ENCODE peak calls at places on chromosomes 4 and X, in six cellular contexts. L, Z, G, P, U and J are unnamed samples. For H3K27me3, the result is how much of the 10 kb centered on the place peaks cover.

GRCh38 chrX:121307441-121307840 is 260.0 kb downstream of the GLUD2 start:
- DNase-seq in P (no peak), U (no peak), Z (peak), L (no peak), G (peak), J (no peak)

GRCh38 chr4:156294577-156294976 is 340.9 kb upstream of the CTSO start:
- DNase-seq in U (peak), L (no peak), G (peak), Z (peak), P (no peak), J (no peak)

GRCh38 chr4:41134581-41134980 is 79.8 kb downstream of the APBB2 start:
- DNase-seq in P (no peak), Z (peak), U (no peak), L (no peak), G (no peak), J (no peak)

GRCh38 chrX:57900961-57901360 is 9.3 kb downstream of the ZXDA start:
- DNase-seq in L (no peak), U (no peak), P (no peak), G (peak), Z (peak), J (no peak)

GRCh38 chr4:183722738-183723560 is 63.9 kb downstream of the TRAPPC11 start:
- DNase-seq in U (peak), Z (peak), L (peak), P (peak), G (peak), J (peak)

GRCh38 chrX:120000490-120001246 is 57.1 kb upstream of the NKAP start:
- DNase-seq in U (peak), Z (peak), L (no peak), P (no peak), G (peak), J (no peak)

GRCh38 chr4:186097386-186097785 is 7.1 kb upstream of the FAM149A start:
- DNase-seq in Z (no peak), U (no peak), L (no peak), P (no peak), G (no peak), J (no peak)

GRCh38 chr4:71406459-71406963 is 67.7 kb downstream of the SLC4A4 start:
- DNase-seq in L (no peak), U (no peak), Z (peak), P (no peak), G (peak), J (no peak)

GRCh38 chr4:104989363-104989762 is 157.3 kb upstream of the TET2 start:
- DNase-seq in Z (no peak), P (no peak), U (no peak), G (peak), L (no peak), J (no peak)

GRCh38 chr4:6942238-6942800 is 32.7 kb downstream of the TBC1D14 start:
- DNase-seq in L (no peak), Z (peak), P (peak), U (no peak), G (peak), J (no peak)

GRCh38 chr4:24686866-24687672 is 102.7 kb upstream of the DHX15 start:
- DNase-seq in G (no peak), P (no peak), L (no peak), Z (no peak), U (peak), J (no peak)

GRCh38 chr4:24644983-24645764 is 60.8 kb upstream of the DHX15 start:
- DNase-seq in P (no peak), G (peak), U (no peak), Z (no peak), L (no peak), J (no peak)

GRCh38 chrX:153526801-153527599 is 9.6 kb downstream of the ATP2B3 start:
- DNase-seq in L (no peak), U (no peak), G (no peak), Z (no peak), P (no peak), J (no peak)

GRCh38 chrX:47143894-47144625 is 442 bp downstream of the NDUFB11 start:
- DNase-seq in U (peak), G (no peak), Z (peak), L (peak), P (no peak), J (peak)

GRCh38 chr4:8580321-8581093 is at the start of gene GPR78:
- DNase-seq in Z (peak), U (peak), P (no peak), G (peak), L (no peak), J (peak)

GRCh38 chr4:105569014-105569850 is 16.8 kb downstream of the ARHGEF38 start:
- DNase-seq in L (no peak), Z (no peak), U (no peak), G (no peak), P (no peak), J (no peak)

GRCh38 chr4:21469438-21470032 is 479.0 kb downstream of the KCNIP4 start:
- DNase-seq in L (no peak), U (peak), G (peak), P (no peak), Z (peak), J (no peak)

GRCh38 chr4:4864940-4865704 is 5.7 kb downstream of the MSX1 start:
- DNase-seq in Z (no peak), G (no peak), L (no peak), U (peak), P (no peak), J (no peak)

GRCh38 chr4:32775049-32775448 is 2054.9 kb downstream of the PCDH7 start:
- DNase-seq in L (peak), U (peak), Z (no peak), P (no peak), G (peak), J (no peak)

GRCh38 chr4:128468485-128468989 is 180.9 kb upstream of the PGRMC2 start:
- DNase-seq in G (peak), P (peak), Z (peak), L (peak), U (no peak), J (no peak)

GRCh38 chrX:133369065-133369464 is 46.2 kb downstream of the GPC4 start:
- DNase-seq in P (no peak), G (no peak), L (no peak), Z (no peak), U (no peak), J (no peak)

GRCh38 chrX:12865359-12865758 is 1.5 kb upstream of the TLR7 start:
- DNase-seq in G (no peak), P (no peak), L (no peak), Z (no peak), U (no peak), J (no peak)
- H3K27me3 ChIP-seq in G (under half), P (under half), L (under half), Z (under half), U (under half), J (under half)

GRCh38 chrX:107752037-107752436 is 23.6 kb downstream of the TSC22D3 start:
- DNase-seq in U (no peak), P (no peak), G (no peak), Z (no peak), L (no peak), J (no peak)
- H3K27me3 ChIP-seq in U (under half), P (under half), G (under half), Z (under half), L (under half), J (under half)

GRCh38 chrX:65595460-65595876 is 60.9 kb upstream of the LAS1L start:
- DNase-seq in P (peak), G (peak), U (peak), Z (peak), L (peak), J (peak)
- H3K27me3 ChIP-seq in P (under half), G (under half), U (under half), Z (under half), L (under half), J (under half)

DNA sequence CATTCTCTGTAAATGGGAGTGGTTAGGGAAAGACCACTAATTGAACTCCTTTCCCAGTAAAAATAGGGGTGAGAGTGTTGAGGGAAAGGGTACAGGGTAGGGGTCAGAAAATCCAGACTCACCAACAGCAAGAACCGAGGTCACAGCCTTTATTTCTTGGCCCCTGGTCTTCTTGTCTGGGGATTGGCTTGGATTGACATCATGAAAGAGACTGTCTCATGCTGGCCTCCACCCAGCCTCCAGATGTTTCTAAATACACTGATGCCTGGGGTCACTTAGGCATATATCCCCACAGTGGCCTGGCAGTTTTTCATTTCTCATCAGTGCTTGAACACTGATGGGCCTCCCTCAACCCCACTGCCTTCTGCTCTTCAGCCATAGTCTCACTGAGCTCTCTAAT is 173.9 kb downstream of the RTL9 start:
- DNase-seq in P (no peak), U (no peak), L (no peak), Z (no peak), G (no peak), J (no peak)
- H3K27me3 ChIP-seq in P (under half), U (under half), L (under half), Z (under half), G (under half), J (under half)

GRCh38 chrX:108165349-108166111 is 74.0 kb downstream of the ATG4A start:
- DNase-seq in L (no peak), U (peak), Z (peak), G (peak), P (no peak), J (no peak)

GRCh38 chrX:108167211-108167872 is 75.8 kb downstream of the ATG4A start:
- DNase-seq in P (no peak), U (no peak), G (peak), L (no peak), Z (peak), J (no peak)

GRCh38 chrX:108171671-108172070 is 80.1 kb downstream of the ATG4A start:
- DNase-seq in L (no peak), U (no peak), P (no peak), Z (no peak), G (no peak), J (no peak)

GRCh38 chrX:108169768-108170167 is 78.2 kb downstream of the ATG4A start:
- DNase-seq in P (no peak), L (no peak), Z (no peak), U (no peak), G (no peak), J (no peak)

DNA sequence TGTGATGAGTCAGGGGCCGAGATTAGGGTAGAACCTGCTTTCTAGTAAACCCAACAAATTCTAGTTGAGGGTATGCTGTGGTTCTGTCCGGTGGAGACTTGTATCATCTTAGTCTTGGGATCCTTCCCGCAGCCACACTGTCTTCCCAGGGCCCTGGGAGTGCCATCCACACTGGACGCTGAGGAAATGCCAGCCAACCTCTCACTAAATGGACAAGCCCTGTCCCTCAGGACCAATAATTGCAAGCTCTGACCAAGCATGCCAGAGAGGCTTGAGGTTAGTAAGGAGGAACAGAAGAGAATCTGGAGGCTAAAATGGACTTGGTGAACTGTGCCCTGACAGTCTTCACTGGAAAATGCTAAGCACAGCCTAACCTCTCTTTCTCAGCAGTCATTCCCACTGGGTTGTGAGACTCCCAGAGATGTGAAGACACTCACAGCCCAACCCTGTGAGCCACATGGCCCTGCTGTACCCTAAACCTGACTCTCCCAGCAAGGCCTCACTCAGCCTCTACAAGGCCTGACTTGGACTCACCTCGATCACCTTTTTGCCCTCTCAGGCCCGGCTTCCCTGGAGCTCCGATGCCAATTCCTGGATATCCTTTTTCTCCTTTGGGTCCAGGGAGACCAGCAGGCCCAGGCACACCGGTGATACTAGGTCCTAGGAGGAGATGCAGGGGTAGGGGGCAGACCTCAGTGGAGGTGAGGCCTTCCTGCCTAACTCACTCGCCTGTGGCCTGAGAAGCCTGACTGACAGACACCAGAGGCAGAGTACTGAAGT is 77.6 kb downstream of the ATG4A start:
- DNase-seq in Z (no peak), P (no peak), U (no peak), L (no peak), G (no peak), J (no peak)
- H3K27me3 ChIP-seq in Z (under half), P (under half), U (under half), L (under half), G (under half), J (under half)

DNA sequence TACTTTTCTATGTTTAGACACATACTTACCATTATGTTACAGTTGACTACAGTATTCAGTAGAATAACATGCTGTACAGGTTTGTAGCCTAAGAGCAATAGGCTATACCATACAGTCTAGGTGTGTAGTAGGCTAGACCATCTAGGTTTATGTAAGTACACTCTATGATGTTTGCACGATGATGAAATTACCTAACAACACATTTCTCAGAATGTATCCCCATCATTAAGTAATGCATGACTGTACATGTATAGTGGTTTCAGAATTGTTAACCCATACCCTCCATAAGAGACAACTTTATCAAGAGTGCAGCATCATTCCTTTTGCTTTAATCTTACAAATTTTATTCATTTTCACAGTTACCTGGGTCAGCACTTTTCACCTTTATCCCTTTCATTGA is 126.8 kb downstream of the CLCN5 start:
- DNase-seq in G (no peak), P (no peak), Z (no peak), L (no peak), U (no peak), J (no peak)
- H3K27me3 ChIP-seq in G (under half), P (under half), Z (under half), L (under half), U (under half), J (under half)

GRCh38 chrX:48835524-48836329 is at the start of gene PCSK1N:
- DNase-seq in G (peak), P (no peak), Z (no peak), L (no peak), U (peak), J (no peak)
- H3K27me3 ChIP-seq in G (under half), P (under half), Z (under half), L (under half), U (half or more), J (under half)

DNA sequence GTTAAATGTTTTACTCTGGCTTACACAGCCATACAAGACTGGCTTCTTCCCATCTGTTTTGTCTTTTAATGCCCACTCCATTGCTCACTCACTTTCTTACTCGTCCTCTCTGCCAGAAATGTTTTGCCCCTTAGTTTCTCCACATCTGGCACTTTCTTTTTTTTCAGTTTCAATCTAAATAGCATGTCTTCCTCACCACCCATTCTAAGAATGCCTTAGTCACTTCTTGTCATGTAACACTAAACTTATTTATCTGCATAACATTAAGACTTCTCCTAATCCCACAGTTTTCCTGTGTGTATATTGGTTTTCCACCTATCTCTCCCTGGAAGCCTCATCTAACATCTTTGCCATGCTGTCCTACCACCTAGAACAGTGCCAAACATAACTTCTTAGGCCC is 119.3 kb downstream of the ADAMTS3 start:
- DNase-seq in G (peak), Z (peak), U (no peak), L (no peak), P (no peak), J (no peak)
- H3K27me3 ChIP-seq in G (under half), Z (under half), U (under half), L (under half), P (under half), J (under half)